ENCODE peak calls at places on chromosomes 4 and X, in six cellular contexts. M, A, T, I, K and C are unnamed samples. For H3K27me3, the result is how much of the 10 kb centered on the place peaks cover.

GRCh38 chrX:25869761-25870160 is 268.4 kb upstream of the MAGEB18 start:
- DNase-seq in T (no peak), I (no peak), K (no peak), A (no peak), M (no peak), C (no peak)

GRCh38 chr4:150119492-150119891 is 41.2 kb downstream of the DCLK2 start:
- DNase-seq in M (no peak), T (no peak), A (no peak), I (no peak), K (no peak), C (no peak)

GRCh38 chr4:39763714-39764572 is 66.0 kb downstream of the UBE2K start:
- DNase-seq in T (no peak), K (no peak), M (no peak), I (no peak), A (no peak), C (no peak)

GRCh38 chrX:9555354-9555753 is 90.5 kb downstream of the TBL1X start:
- DNase-seq in A (no peak), T (no peak), I (no peak), M (no peak), K (no peak), C (no peak)

GRCh38 chrX:78314561-78314960 is 12.8 kb downstream of the CYSLTR1 start:
- DNase-seq in K (no peak), I (no peak), M (no peak), T (no peak), A (no peak), C (no peak)

GRCh38 chr4:532588-533317 is 33.7 kb downstream of the PIGG start:
- DNase-seq in A (no peak), T (no peak), M (no peak), I (no peak), K (no peak), C (no peak)

GRCh38 chr4:184651899-184652298 is 2.4 kb downstream of the PRIMPOL start:
- DNase-seq in A (no peak), M (no peak), K (no peak), T (no peak), I (no peak), C (no peak)

GRCh38 chrX:6283826-6284225 is 55.2 kb upstream of the NLGN4X start:
- DNase-seq in K (no peak), A (no peak), T (no peak), M (no peak), I (no peak), C (no peak)

GRCh38 chr4:212438-213174 is 88.3 kb downstream of the ZNF718 start:
- DNase-seq in K (no peak), I (peak), A (peak), T (peak), M (no peak), C (no peak)

GRCh38 chr4:130393246-130394041 is 1297.5 kb downstream of the C4orf33 start:
- DNase-seq in I (no peak), T (no peak), A (no peak), K (no peak), M (no peak), C (no peak)

GRCh38 chrX:133880032-133880443 is 105.4 kb downstream of the GPC3 start:
- DNase-seq in T (no peak), A (no peak), K (no peak), M (no peak), I (no peak), C (no peak)

GRCh38 chr4:70901984-70902576 is at the start of gene MOB1B:
- DNase-seq in T (peak), M (peak), K (peak), A (peak), I (peak), C (peak)

GRCh38 chr4:54998991-54999390 is 126.4 kb downstream of the KDR start:
- DNase-seq in M (no peak), I (no peak), T (no peak), A (no peak), K (no peak), C (no peak)

GRCh38 chrX:68822641-68823410 is 6.0 kb upstream of the EFNB1 start:
- DNase-seq in A (peak), M (no peak), T (no peak), K (no peak), I (peak), C (no peak)

GRCh38 chrX:153645151-153645550 is 1.9 kb upstream of the DUSP9 start:
- DNase-seq in A (peak), M (no peak), T (no peak), K (no peak), I (no peak), C (no peak)

GRCh38 chr4:182555997-182556418 is 312.8 kb downstream of the TENM3 start:
- DNase-seq in T (no peak), A (no peak), I (no peak), M (no peak), K (no peak), C (no peak)

GRCh38 chrX:129781134-129782014 is 1.6 kb downstream of the SASH3 start:
- DNase-seq in A (peak), K (peak), M (peak), I (no peak), T (peak), C (peak)

GRCh38 chr4:6942238-6942800 is 32.7 kb downstream of the TBC1D14 start:
- DNase-seq in I (peak), T (no peak), M (peak), A (no peak), K (peak), C (no peak)

GRCh38 chrX:50903387-50904027 is 7.0 kb upstream of the BMP15 start:
- DNase-seq in I (no peak), M (no peak), K (no peak), T (no peak), A (peak), C (no peak)

GRCh38 chr4:30716671-30717207 is 3.4 kb upstream of the PCDH7 start:
- DNase-seq in A (no peak), T (no peak), I (no peak), K (no peak), M (no peak), C (no peak)

GRCh38 chr4:130197946-130198345 is 1102.0 kb downstream of the C4orf33 start:
- DNase-seq in M (no peak), K (no peak), A (no peak), T (no peak), I (no peak), C (no peak)

GRCh38 chr4:8849266-8850073 is 22.2 kb downstream of the HMX1 start:
- DNase-seq in T (peak), I (no peak), K (no peak), M (no peak), A (no peak), C (no peak)

GRCh38 chr4:83010111-83010521 is 507 bp downstream of the LIN54 start:
- DNase-seq in I (no peak), T (no peak), M (no peak), A (no peak), K (peak), C (no peak)

GRCh38 chr4:47287735-47288134 is 175.8 kb downstream of the COMMD8 start:
- DNase-seq in T (no peak), A (no peak), K (no peak), I (no peak), M (no peak), C (no peak)

GRCh38 chr4:149264093-149264733 is 551.4 kb downstream of the IQCM start:
- DNase-seq in A (peak), K (peak), M (no peak), T (no peak), I (no peak), C (no peak)

GRCh38 chrX:133544105-133544504 is 128.8 kb upstream of the GPC4 start:
- DNase-seq in M (no peak), A (no peak), T (no peak), I (no peak), K (no peak), C (no peak)

GRCh38 chr4:119977135-119977534 is 89.5 kb downstream of the MAD2L1 start:
- DNase-seq in A (no peak), K (no peak), T (no peak), I (no peak), M (no peak), C (no peak)
- H3K27me3 ChIP-seq in A (under half), K (under half), T (under half), I (under half), M (under half), C (under half)

GRCh38 chrX:136497556-136498048 is at the start of gene HTATSF1:
- DNase-seq in A (no peak), I (no peak), K (no peak), T (peak), M (no peak), C (no peak)
- H3K4me3 ChIP-seq in A (peak), I (peak), K (peak), T (peak), M (peak), C (peak)

GRCh38 chrX:107493141-107493540 is 43.7 kb downstream of the FRMPD3 start:
- DNase-seq in M (no peak), T (no peak), I (no peak), K (no peak), A (no peak), C (no peak)

GRCh38 chrX:107496786-107497185 is 47.3 kb downstream of the FRMPD3 start:
- DNase-seq in I (no peak), T (no peak), K (no peak), M (no peak), A (no peak), C (no peak)
- H3K27me3 ChIP-seq in I (under half), T (under half), K (under half), M (under half), A (under half), C (under half)

DNA sequence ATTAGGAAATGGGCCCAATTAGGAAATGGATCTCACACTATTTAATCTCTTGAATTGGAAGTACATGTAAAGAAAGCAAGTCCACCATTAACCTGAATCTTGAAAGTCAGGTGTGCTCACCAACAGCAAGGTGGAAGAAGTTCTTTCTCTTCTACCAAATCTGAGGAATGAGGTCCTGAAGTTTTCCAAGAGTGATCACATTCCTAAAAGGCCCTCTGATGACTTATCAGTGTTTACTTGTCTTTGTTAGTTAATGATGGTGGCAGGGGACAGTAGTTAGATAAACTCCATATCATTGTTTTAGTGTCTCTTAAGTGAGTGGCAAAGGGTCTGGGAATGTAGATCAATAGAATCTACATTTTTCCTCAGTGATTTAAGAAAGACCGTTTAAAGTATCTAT is 61.3 kb upstream of the APELA start:
- DNase-seq in M (no peak), A (no peak), I (no peak), K (no peak), T (no peak), C (no peak)
- H3K4me3 ChIP-seq in M (no peak), A (no peak), I (no peak), K (no peak), T (no peak), C (no peak)

DNA sequence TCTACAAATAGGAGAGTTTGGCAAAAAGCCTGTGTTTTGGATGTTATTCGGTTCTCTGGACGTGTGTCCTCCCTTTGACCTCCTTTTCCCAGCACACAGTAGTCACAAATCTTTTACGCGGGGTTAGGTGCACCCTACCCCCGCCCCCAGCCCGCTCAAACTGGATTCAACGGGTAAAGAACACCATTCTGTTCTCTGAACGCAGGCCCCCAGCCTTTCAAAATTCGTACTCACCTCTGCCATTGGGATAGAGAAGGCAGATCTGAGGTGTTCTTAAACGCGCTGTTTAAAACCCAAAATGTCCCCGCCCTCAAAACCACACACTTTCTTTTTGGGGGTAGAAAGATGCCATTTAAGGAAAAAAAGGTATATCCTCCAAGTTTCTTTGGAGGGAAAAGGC is 2.7 kb downstream of the LEF1 start:
- DNase-seq in A (no peak), K (peak), I (no peak), T (no peak), M (peak), C (no peak)
- H3K27me3 ChIP-seq in A (under half), K (under half), I (under half), T (half or more), M (under half), C (under half)